ENCODE peak calls at places on chromosomes 6 and 20, in nine cellular contexts. R is NAMALWA, V is GM12892, E is pancreas, A is MCF 10A, C is amniotic epithelial cell, H is esophagus squamous epithelium, T is sciatic nerve, K is T-helper 2 cell. Z is an unnamed sample.

GRCh38 chr6:114941078-114941477 is 598.3 kb upstream of the HS3ST5 start:
- DNase-seq in R (no peak), V (no peak), E (no peak), A (no peak), C (no peak), H (no peak), T (no peak), K (no peak), Z (no peak)

GRCh38 chr6:124026645-124027044 is 223.0 kb downstream of the NKAIN2 start:
- DNase-seq in R (no peak), V (no peak), E (no peak), A (no peak), C (no peak), H (no peak), T (no peak), K (no peak), Z (no peak)

GRCh38 chr20:45976132-45976531 is 4.1 kb upstream of the ZNF335 start:
- DNase-seq in R (no peak), V (no peak), E (no peak), A (no peak), C (no peak), H (no peak), T (peak), K (no peak), Z (no peak)

GRCh38 chr20:47235111-47235510 is 121.4 kb downstream of the ZMYND8 start:
- DNase-seq in R (no peak), V (no peak), E (no peak), A (no peak), C (no peak), H (no peak), T (no peak), K (no peak), Z (no peak)

GRCh38 chr6:125273965-125274364 is 27.8 kb downstream of the HDDC2 start:
- DNase-seq in R (no peak), V (no peak), E (no peak), A (peak), C (peak), H (no peak), T (no peak), K (no peak), Z (no peak)

GRCh38 chr6:140586426-140587061 is 1212.1 kb upstream of the CITED2 start:
- DNase-seq in R (no peak), V (no peak), E (no peak), A (no peak), C (no peak), H (no peak), T (no peak), K (no peak), Z (no peak)

GRCh38 chr20:25984933-25985332 is 288.3 kb upstream of the ZNF337 start:
- DNase-seq in R (no peak), V (no peak), E (peak), A (no peak), C (peak), H (no peak), T (peak), K (no peak), Z (no peak)

GRCh38 chr6:2766767-2767314 is 1.6 kb downstream of the WRNIP1 start:
- DNase-seq in R (peak), V (no peak), E (no peak), A (no peak), C (no peak), H (no peak), T (no peak), K (no peak), Z (no peak)

GRCh38 chr6:154408906-154409500 is 52.4 kb upstream of the IPCEF1 start:
- DNase-seq in R (no peak), V (no peak), E (no peak), A (peak), C (peak), H (no peak), T (no peak), K (no peak), Z (no peak)

GRCh38 chr6:139161817-139162284 is 27.0 kb downstream of the HECA start:
- DNase-seq in R (peak), V (peak), E (no peak), A (no peak), C (no peak), H (no peak), T (no peak), K (no peak), Z (peak)

GRCh38 chr6:35596448-35597442 is 84.0 kb upstream of the TULP1 start:
- DNase-seq in R (no peak), V (no peak), E (no peak), A (peak), C (peak), H (no peak), T (no peak), K (no peak), Z (no peak)

GRCh38 chr6:153613719-153614455 is 425.2 kb upstream of the OPRM1 start:
- DNase-seq in R (no peak), V (no peak), E (no peak), A (no peak), C (no peak), H (no peak), T (no peak), K (no peak), Z (no peak)

GRCh38 chr6:138609801-138610430 is 110.6 kb upstream of the NHSL1 start:
- DNase-seq in R (no peak), V (no peak), E (no peak), A (peak), C (no peak), H (no peak), T (no peak), K (no peak), Z (no peak)

GRCh38 chr6:108944707-108945685 is 96.8 kb downstream of the ARMC2 start:
- DNase-seq in R (no peak), V (no peak), E (no peak), A (no peak), C (peak), H (no peak), T (no peak), K (no peak), Z (no peak)

GRCh38 chr20:58310291-58310782 is 822 bp downstream of the RAB22A start:
- DNase-seq in R (peak), V (no peak), E (no peak), A (peak), C (no peak), H (no peak), T (no peak), K (no peak), Z (no peak)

GRCh38 chr20:21396045-21396893 is 1.1 kb downstream of the NKX2-4 start:
- DNase-seq in R (no peak), V (no peak), E (peak), A (no peak), C (no peak), H (no peak), T (no peak), K (no peak), Z (peak)

GRCh38 chr6:38149526-38149925 is 330.0 kb downstream of the ZFAND3 start:
- DNase-seq in R (no peak), V (no peak), E (no peak), A (no peak), C (no peak), H (no peak), T (no peak), K (no peak), Z (no peak)

GRCh38 chr6:41836660-41837052 is 49.2 kb downstream of the TOMM6 start:
- DNase-seq in R (no peak), V (no peak), E (no peak), A (no peak), C (peak), H (no peak), T (no peak), K (no peak), Z (no peak)

GRCh38 chr6:95364016-95364604 is 213.2 kb upstream of the MANEA start:
- DNase-seq in R (peak), V (no peak), E (no peak), A (peak), C (peak), H (no peak), T (no peak), K (no peak), Z (no peak)

GRCh38 chr20:24909086-24909780 is 39.8 kb upstream of the CST7 start:
- DNase-seq in R (no peak), V (no peak), E (no peak), A (no peak), C (no peak), H (no peak), T (no peak), K (no peak), Z (no peak)

GRCh38 chr6:32189082-32189741 is 790 bp downstream of the PBX2 start:
- DNase-seq in R (peak), V (no peak), E (no peak), A (no peak), C (no peak), H (no peak), T (no peak), K (no peak), Z (no peak)

GRCh38 chr6:15378864-15379263 is 133.0 kb downstream of the JARID2 start:
- DNase-seq in R (no peak), V (no peak), E (no peak), A (no peak), C (peak), H (no peak), T (no peak), K (no peak), Z (no peak)

GRCh38 chr6:81683928-81684327 is 68.6 kb downstream of the TENT5A start:
- DNase-seq in R (no peak), V (no peak), E (no peak), A (peak), C (peak), H (no peak), T (no peak), K (no peak), Z (no peak)

GRCh38 chr20:2273634-2274302 is 22.0 kb upstream of the TGM3 start:
- DNase-seq in R (no peak), V (no peak), E (no peak), A (no peak), C (no peak), H (no peak), T (no peak), K (no peak), Z (no peak)

GRCh38 chr6:155311076-155311475 is 3.2 kb downstream of the TFB1M start:
- DNase-seq in R (no peak), V (no peak), E (no peak), A (no peak), C (no peak), H (no peak), T (no peak), K (no peak), Z (no peak)

GRCh38 chr20:63844384-63845025 is 13.4 kb upstream of the ZBTB46 start:
- DNase-seq in R (no peak), V (no peak), E (no peak), A (no peak), C (no peak), H (no peak), T (no peak), K (no peak), Z (no peak)

GRCh38 chr6:148835920-148836441 is 89.2 kb downstream of the UST start:
- DNase-seq in R (no peak), V (no peak), E (no peak), A (peak), C (no peak), H (no peak), T (no peak), K (no peak), Z (no peak)

GRCh38 chr6:74534485-74535211 is 671.2 kb downstream of the COL12A1 start:
- DNase-seq in R (no peak), V (no peak), E (no peak), A (peak), C (peak), H (no peak), T (no peak), K (no peak), Z (no peak)

GRCh38 chr20:50284811-50285375 is 94.3 kb downstream of the CEBPB start:
- DNase-seq in R (peak), V (no peak), E (no peak), A (no peak), C (peak), H (no peak), T (no peak), K (no peak), Z (no peak)

GRCh38 chr6:36289281-36290018 is 19.6 kb downstream of the PNPLA1 start:
- DNase-seq in R (no peak), V (no peak), E (no peak), A (peak), C (no peak), H (no peak), T (no peak), K (no peak), Z (no peak)

GRCh38 chr6:118708055-118708454 is 56.7 kb upstream of the CEP85L start:
- DNase-seq in R (no peak), V (no peak), E (no peak), A (peak), C (peak), H (no peak), T (no peak), K (no peak), Z (no peak)

GRCh38 chr6:69918766-69919165 is 52.4 kb downstream of the COL19A1 start:
- DNase-seq in R (no peak), V (no peak), E (no peak), A (no peak), C (no peak), H (no peak), T (no peak), K (no peak), Z (no peak)

GRCh38 chr6:156687875-156688549 is 89.2 kb upstream of the ARID1B start:
- DNase-seq in R (no peak), V (no peak), E (peak), A (peak), C (peak), H (no peak), T (no peak), K (no peak), Z (peak)

GRCh38 chr20:62819494-62820174 is 2.8 kb downstream of the COL9A3 start:
- DNase-seq in R (no peak), V (no peak), E (no peak), A (peak), C (peak), H (no peak), T (no peak), K (no peak), Z (no peak)

GRCh38 chr6:97077380-97077779 is 152.9 kb downstream of the KLHL32 start:
- DNase-seq in R (no peak), V (no peak), E (no peak), A (no peak), C (peak), H (no peak), T (no peak), K (no peak), Z (no peak)

GRCh38 chr6:90468859-90469258 is 118.0 kb downstream of the MAP3K7 start:
- DNase-seq in R (no peak), V (no peak), E (no peak), A (no peak), C (no peak), H (no peak), T (no peak), K (no peak), Z (no peak)

GRCh38 chr20:20525756-20526155 is 157.9 kb downstream of the INSM1 start:
- DNase-seq in R (no peak), V (no peak), E (no peak), A (no peak), C (no peak), H (no peak), T (no peak), K (no peak), Z (no peak)

GRCh38 chr6:79466222-79466834 is 70.9 kb downstream of the LCA5 start:
- DNase-seq in R (peak), V (no peak), E (no peak), A (peak), C (peak), H (no peak), T (no peak), K (no peak), Z (no peak)

GRCh38 chr6:141107562-141108160 is 1025.1 kb upstream of the GJE1 start:
- DNase-seq in R (no peak), V (no peak), E (no peak), A (peak), C (peak), H (no peak), T (no peak), K (no peak), Z (no peak)

Z was measured in Peyer's patch.